ENCODE peak calls at places on chromosomes 2 and 18, in seven cellular contexts. R, U, F, V, M, H and W are unnamed samples.
A peak's percentile ranks its signal among the peaks of the same experiment; 100 is the strongest.

GRCh38 chr18:73023975-73024374 is 156.2 kb upstream of the NETO1 start:
- DNase-seq in R (no peak), U (no peak), F (no peak), V (no peak), M (no peak), H (no peak), W (no peak)

GRCh38 chr2:188315750-188316149 is 24.1 kb downstream of the GULP1 start:
- DNase-seq in R (no peak), U (no peak), F (no peak), V (no peak), M (no peak), H (no peak), W (no peak)

GRCh38 chr18:76932026-76932819 is 109.9 kb downstream of the ZNF236 start:
- DNase-seq in R (no peak), U (no peak), F (peak; percentile 34), V (peak; percentile 52), M (no peak), H (no peak), W (no peak)

GRCh38 chr2:65013776-65014175 is 24.6 kb downstream of the SLC1A4 start:
- DNase-seq in R (no peak), U (no peak), F (no peak), V (no peak), M (no peak), H (no peak), W (no peak)

GRCh38 chr2:24204505-24204904 is 29.7 kb downstream of the FAM228A start:
- DNase-seq in R (no peak), U (no peak), F (no peak), V (no peak), M (no peak), H (no peak), W (no peak)

GRCh38 chr2:56816666-56817065 is 632.9 kb downstream of the CCDC85A start:
- DNase-seq in R (no peak), U (peak; percentile 20), F (no peak), V (peak; percentile 4), M (no peak), H (no peak), W (no peak)

GRCh38 chr2:235859651-235860050 is 308.5 kb downstream of the GBX2 start:
- DNase-seq in R (peak; percentile 38), U (no peak), F (no peak), V (no peak), M (no peak), H (no peak), W (no peak)

GRCh38 chr2:217911283-217911965 is 91.4 kb downstream of the TNS1 start:
- DNase-seq in R (no peak), U (peak; percentile 80), F (no peak), V (no peak), M (no peak), H (no peak), W (no peak)

GRCh38 chr2:65549262-65550036 is 117.0 kb upstream of the SPRED2 start:
- DNase-seq in R (no peak), U (no peak), F (no peak), V (no peak), M (no peak), H (no peak), W (no peak)

GRCh38 chr18:74482697-74483096 is 13.5 kb upstream of the CNDP2 start:
- DNase-seq in R (no peak), U (no peak), F (no peak), V (no peak), M (no peak), H (no peak), W (no peak)

GRCh38 chr2:6845312-6845711 is 20.4 kb downstream of the CMPK2 start:
- DNase-seq in R (no peak), U (no peak), F (no peak), V (no peak), M (no peak), H (no peak), W (no peak)

GRCh38 chr2:230254152-230254881 is 28.8 kb downstream of the SP140 start:
- DNase-seq in R (no peak), U (no peak), F (no peak), V (no peak), M (no peak), H (no peak), W (no peak)

GRCh38 chr18:76993573-76993972 is 139.0 kb downstream of the MBP start:
- DNase-seq in R (no peak), U (peak; percentile 6), F (no peak), V (no peak), M (no peak), H (peak; percentile 4), W (no peak)

GRCh38 chr2:130967020-130967495 is 126.2 kb downstream of the FAM168B start:
- DNase-seq in R (no peak), U (no peak), F (no peak), V (no peak), M (no peak), H (no peak), W (no peak)

GRCh38 chr2:212124597-212124996 is 414.0 kb downstream of the ERBB4 start:
- DNase-seq in R (no peak), U (no peak), F (no peak), V (peak; percentile 64), M (no peak), H (no peak), W (no peak)

GRCh38 chr2:55567298-55567697 is 47.8 kb downstream of the CFAP36 start:
- DNase-seq in R (no peak), U (no peak), F (no peak), V (no peak), M (no peak), H (no peak), W (no peak)

DNA sequence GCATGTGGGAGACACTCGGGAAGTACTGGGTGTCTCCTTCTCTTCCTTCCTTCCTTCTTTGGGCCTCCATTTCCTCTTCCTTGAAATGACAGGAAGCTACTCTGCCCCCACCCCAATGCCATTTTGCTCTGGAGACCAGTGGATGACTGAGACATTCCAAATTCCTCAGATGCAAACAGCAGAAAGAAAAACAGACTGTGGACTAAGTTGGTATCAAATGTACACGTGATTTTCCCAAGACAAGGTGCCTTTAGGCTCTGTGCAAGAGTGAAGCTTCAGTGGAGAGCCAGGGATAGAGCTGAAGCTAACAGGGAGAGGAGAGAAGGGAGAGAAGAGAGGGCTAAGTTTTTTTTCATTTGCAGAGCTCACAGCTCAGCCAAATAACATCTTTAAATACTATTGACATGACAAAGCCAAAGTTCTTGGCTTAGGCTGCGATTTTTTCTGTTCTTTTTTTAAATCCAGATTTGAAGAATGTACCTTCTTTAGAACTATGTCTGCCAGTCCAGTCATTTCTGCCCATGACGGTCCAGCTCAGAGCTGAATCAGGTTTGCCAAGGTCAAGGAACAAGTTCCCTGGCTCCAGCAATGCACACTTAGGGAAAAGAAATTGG is 84.5 kb upstream of the LCLAT1 start:
- DNase-seq in R (no peak), U (no peak), F (no peak), V (no peak), M (no peak), H (peak; percentile 1), W (no peak)
- H3K4me3 ChIP-seq in R (no peak overlapping the region), U (no peak overlapping the region), F (no peak overlapping the region), V (no peak overlapping the region), M (no peak overlapping the region), H (no peak overlapping the region), W (no peak overlapping the region)

DNA sequence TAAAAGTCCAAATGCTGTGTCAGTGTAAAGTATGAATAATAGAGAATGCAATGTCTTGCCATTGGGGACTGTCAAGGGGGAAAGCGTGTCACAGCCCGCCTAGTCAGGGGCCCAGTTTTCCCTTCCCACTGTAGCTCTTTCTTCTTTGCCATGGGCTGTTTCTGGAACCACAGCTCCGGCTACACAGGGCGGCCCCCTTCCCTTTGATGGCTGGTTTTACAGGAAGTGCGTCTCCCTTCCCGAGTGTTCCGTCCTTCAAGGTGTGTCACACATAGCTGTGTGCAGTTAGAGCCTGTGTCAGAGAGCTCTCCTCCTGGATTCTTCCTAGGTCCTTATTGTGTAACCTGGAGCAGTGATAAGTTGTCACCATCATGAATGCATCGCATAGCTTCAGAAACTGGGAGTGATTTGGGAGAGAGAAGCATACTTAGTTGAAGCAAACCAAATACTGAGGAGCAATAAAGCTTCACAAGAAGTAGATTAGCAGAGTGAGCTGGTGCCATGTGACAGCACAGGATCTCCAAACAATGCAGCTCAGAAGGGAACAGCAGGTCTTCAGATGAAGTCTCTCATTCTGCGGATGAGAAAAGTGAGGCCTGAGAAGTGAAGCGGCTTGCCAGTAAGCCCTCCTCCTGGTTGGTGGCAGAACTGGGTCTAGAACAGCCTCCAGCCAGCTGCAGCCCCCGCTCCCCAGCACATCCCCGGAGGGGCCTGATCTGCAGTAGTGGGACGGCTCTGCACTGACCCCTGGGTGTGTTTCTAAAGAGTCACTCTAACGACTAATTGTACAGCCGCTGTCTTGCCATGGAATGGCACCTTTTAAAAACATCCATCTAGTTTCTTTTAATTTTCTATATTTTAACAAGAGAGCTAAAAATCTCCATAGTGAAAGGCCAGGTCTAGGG is 81.7 kb downstream of the MTCL1 start:
- DNase-seq in R (no peak), U (no peak), F (no peak), V (peak; percentile 74), M (no peak), H (no peak), W (no peak)
- H3K4me3 ChIP-seq in R (no peak overlapping the region), U (no peak overlapping the region), F (no peak overlapping the region), V (no peak overlapping the region), M (no peak overlapping the region), H (no peak overlapping the region), W (no peak overlapping the region)

GRCh38 chr2:215431778-215432758 is 3.8 kb downstream of the FN1 start:
- DNase-seq in R (no peak), U (no peak), F (no peak), V (no peak), M (no peak), H (no peak), W (no peak)
- H3K4me3 ChIP-seq in R (no peak overlapping the region), U (no peak overlapping the region), F (no peak overlapping the region), V (no peak overlapping the region), M (no peak overlapping the region), H (no peak overlapping the region), W (peak overlapping the region; percentile 85)

GRCh38 chr18:56639094-56639361 is 636 bp upstream of the TXNL1 start:
- DNase-seq in R (no peak), U (no peak), F (no peak), V (no peak), M (no peak), H (no peak), W (no peak)

GRCh38 chr18:56638232-56639093 is at the start of gene TXNL1:
- DNase-seq in R (peak; percentile 100), U (peak; percentile 100), F (peak; percentile 99), V (peak; percentile 100), M (peak; percentile 99), H (peak; percentile 100), W (peak; percentile 97)

GRCh38 chr18:56637897-56638231 is 528 bp downstream of the TXNL1 start:
- DNase-seq in R (no peak), U (no peak), F (peak; percentile 30), V (peak; percentile 34), M (peak; percentile 13), H (peak; percentile 37), W (no peak)

GRCh38 chr18:56632070-56633022 is 6.0 kb downstream of the TXNL1 start:
- DNase-seq in R (no peak), U (no peak), F (no peak), V (no peak), M (no peak), H (no peak), W (no peak)

GRCh38 chr18:56635007-56635406 is 3.4 kb downstream of the TXNL1 start:
- DNase-seq in R (no peak), U (no peak), F (no peak), V (no peak), M (no peak), H (no peak), W (no peak)
- H3K4me3 ChIP-seq in R (no peak overlapping the region), U (no peak overlapping the region), F (no peak overlapping the region), V (no peak overlapping the region), M (peak overlapping the region; percentile 91), H (no peak overlapping the region), W (no peak overlapping the region)

GRCh38 chr2:62181836-62182235 is 14.1 kb upstream of the B3GNT2 start:
- DNase-seq in R (no peak), U (no peak), F (no peak), V (no peak), M (no peak), H (no peak), W (no peak)
- H3K4me3 ChIP-seq in R (no peak overlapping the region), U (no peak overlapping the region), F (no peak overlapping the region), V (no peak overlapping the region), M (no peak overlapping the region), H (no peak overlapping the region), W (no peak overlapping the region)